ENCODE peak calls at places on chromosomes 1 and 21, in nine cellular contexts. N is activated naive CD4-positive, alpha-beta T cell treated with Interleukin-2 at 50 U/mL for 16 hours; E is activated T-helper 1 cell treated with anti-CD3 and anti-CD28 coated beads, Interleukin-12 subunit alpha, Interleukin-12 subunit beta, Interleukin-2, Interleukin-4 antibody, amounts not matched to agents 30 ng/mL and 10 ng/mL and 1 ng/mL, durations not matched to agents 14 hours and 24 hours and 36 hours; I is stimulated activated CD4-positive, alpha-beta T cell treated with anti-CD3 and anti-CD28 coated beads, Interleukin-2, amount 100 ng/mL, for 48 hours; W is GM12892; B is left colon; R is EH; Y is progenitor cell of endocrine pancreas; T is hypothalamus. D is an unnamed sample.

GRCh38 chr21:43269461-43269860 is 100.7 kb downstream of the CRYAA start:
- DNase-seq in N (peak; percentile 32), E (no peak), W (no peak), Y (no peak), B (no peak), T (no peak), I (peak; percentile 35), R (no peak), D (no peak)

GRCh38 chr1:39196244-39197215 is 8.0 kb upstream of the MACF1 start:
- DNase-seq in E (peak; percentile 51), I (no peak), R (peak; percentile 83), T (no peak), W (peak; percentile 43), N (peak; percentile 64), B (no peak), Y (no peak), D (no peak)

GRCh38 chr1:220527279-220528048 is 472 bp upstream of the MARK1 start:
- DNase-seq in E (no peak), I (no peak), T (peak; percentile 24), B (peak; percentile 46), R (peak; percentile 18), Y (no peak), N (no peak), W (no peak), D (peak; percentile 45)

GRCh38 chr1:205301842-205302588 is 19.5 kb downstream of the NUAK2 start:
- DNase-seq in E (no peak), N (no peak), Y (no peak), B (no peak), I (no peak), W (no peak), R (peak; percentile 75), T (no peak), D (no peak)

GRCh38 chr1:89576016-89576415 is 51.4 kb downstream of the LRRC8B start:
- DNase-seq in R (no peak), N (no peak), E (no peak), Y (no peak), W (no peak), T (no peak), I (no peak), B (no peak), D (no peak)

GRCh38 chr1:67788907-67789306 is 44.4 kb downstream of the GNG12 start:
- DNase-seq in I (no peak), T (no peak), W (no peak), B (no peak), E (no peak), N (no peak), R (no peak), Y (no peak), D (no peak)

GRCh38 chr1:84724128-84724860 is 34.0 kb upstream of the SSX2IP start:
- DNase-seq in E (peak; percentile 5), B (no peak), N (peak; percentile 52), I (peak; percentile 57), W (no peak), R (no peak), T (no peak), Y (no peak), D (no peak)

GRCh38 chr1:64186138-64186897 is 17.1 kb upstream of the UBE2U start:
- DNase-seq in R (no peak), T (no peak), Y (no peak), E (no peak), I (no peak), N (no peak), W (no peak), B (no peak), D (no peak)

GRCh38 chr1:200530551-200531261 is 89.8 kb downstream of the KIF14 start:
- DNase-seq in W (no peak), I (no peak), E (peak; percentile 14), T (no peak), B (no peak), N (peak; percentile 24), R (no peak), Y (no peak), D (no peak)

GRCh38 chr21:29078884-29079765 is 5.7 kb upstream of the CCT8 start:
- DNase-seq in N (peak; percentile 37), E (no peak), B (no peak), T (no peak), W (no peak), I (no peak), Y (no peak), R (peak; percentile 25), D (no peak)

GRCh38 chr1:48203287-48203900 is 19.1 kb upstream of the SLC5A9 start:
- DNase-seq in Y (no peak), N (no peak), B (no peak), R (peak; percentile 21), I (no peak), W (no peak), T (no peak), E (no peak), D (no peak)

GRCh38 chr1:39620659-39621165 is 18.7 kb downstream of the HEYL start:
- DNase-seq in E (no peak), B (no peak), T (no peak), N (no peak), R (no peak), W (no peak), Y (no peak), I (no peak), D (no peak)

GRCh38 chr1:229420765-229421164 is 13.1 kb downstream of the ACTA1 start:
- DNase-seq in N (no peak), E (no peak), T (no peak), W (no peak), B (no peak), I (no peak), Y (no peak), R (no peak), D (no peak)

GRCh38 chr1:241834733-241835377 is 13.1 kb upstream of the EXO1 start:
- DNase-seq in R (peak; percentile 66), E (no peak), I (no peak), Y (no peak), T (no peak), N (no peak), W (no peak), B (no peak), D (no peak)

GRCh38 chr1:64440423-64440822 is 29.5 kb upstream of the CACHD1 start:
- DNase-seq in R (no peak), T (no peak), B (no peak), W (no peak), I (no peak), N (no peak), Y (no peak), E (no peak), D (no peak)

GRCh38 chr21:39238275-39238674 is 55.0 kb upstream of the PSMG1 start:
- DNase-seq in E (no peak), Y (no peak), N (no peak), W (no peak), R (peak; percentile 19), I (no peak), T (no peak), B (no peak), D (no peak)

D was measured in amygdala.